ENCODE peak calls at places on chromosomes 5 and 9, in seven cellular contexts. Q is HFFc6; B is GM12891; O is HL-60; G is activated naive CD4-positive, alpha-beta T cell; Z is astrocyte of the cerebellum; P is glomerular endothelial cell. C is an unnamed sample.

GRCh38 chr5:36696059-36696673 is 89.8 kb downstream of the SLC1A3 start:
- DNase-seq in O (no peak), G (no peak), Z (peak), Q (peak), P (peak), B (no peak), C (no peak)

GRCh38 chr9:34985311-34985899 is 4.1 kb upstream of the DNAJB5 start:
- DNase-seq in Q (peak), G (no peak), B (no peak), P (no peak), Z (no peak), O (no peak), C (peak)

GRCh38 chr5:1201327-1202025 is at the start of gene SLC6A19:
- DNase-seq in O (no peak), G (no peak), P (no peak), B (no peak), Q (no peak), Z (no peak), C (no peak)

GRCh38 chr5:62432618-62433064 is 20.1 kb downstream of the IPO11 start:
- DNase-seq in Z (no peak), Q (no peak), O (no peak), G (no peak), B (no peak), P (no peak), C (no peak)

GRCh38 chr5:32059779-32060178 is 114.3 kb downstream of the GOLPH3 start:
- DNase-seq in Q (no peak), Z (no peak), O (no peak), G (no peak), B (no peak), P (no peak), C (no peak)

GRCh38 chr5:67338416-67338815 is 141.8 kb upstream of the CD180 start:
- DNase-seq in Z (peak), G (no peak), B (no peak), P (no peak), O (no peak), Q (no peak), C (no peak)

GRCh38 chr9:109117856-109118801 is 1.6 kb downstream of the TMEM245 start:
- DNase-seq in B (no peak), Z (no peak), Q (peak), P (no peak), G (no peak), O (no peak), C (no peak)

GRCh38 chr9:23659346-23660006 is 166.6 kb downstream of the ELAVL2 start:
- DNase-seq in P (no peak), Z (no peak), B (no peak), G (no peak), O (no peak), Q (no peak), C (no peak)

GRCh38 chr5:2011481-2012411 is 129.0 kb upstream of the IRX4 start:
- DNase-seq in Z (no peak), P (no peak), G (no peak), Q (no peak), O (no peak), B (no peak), C (no peak)

GRCh38 chr5:73596705-73597328 is 29.2 kb upstream of the ARHGEF28 start:
- DNase-seq in B (no peak), G (no peak), P (no peak), Z (no peak), O (no peak), Q (peak), C (no peak)

GRCh38 chr9:137772281-137772873 is 105.2 kb upstream of the CACNA1B start:
- DNase-seq in P (no peak), B (no peak), O (no peak), G (no peak), Z (no peak), Q (no peak), C (no peak)

GRCh38 chr5:174010365-174010764 is 21.4 kb downstream of the C5orf47 start:
- DNase-seq in B (no peak), G (no peak), P (no peak), Z (no peak), Q (no peak), O (no peak), C (no peak)

GRCh38 chr9:131899248-131899882 is 159.5 kb upstream of the RAPGEF1 start:
- DNase-seq in Z (no peak), Q (no peak), B (no peak), O (no peak), G (no peak), P (no peak), C (no peak)

GRCh38 chr5:1200495-1201326 is 684 bp upstream of the SLC6A19 start:
- DNase-seq in P (no peak), B (no peak), Q (no peak), G (no peak), Z (no peak), O (no peak), C (no peak)

GRCh38 chr9:72952394-72952720 is 496 bp downstream of the ALDH1A1 start:
- DNase-seq in Z (no peak), P (no peak), Q (no peak), B (no peak), G (no peak), O (no peak), C (no peak)

C was measured in omental fat pad.